ENCODE peak calls at places on chromosomes 7 and 10, in eight cellular contexts. D is K562, O is PC-3, T is DND-41, Q is mammary epithelial cell, U is fibroblast of lung, G is hepatocyte, F is OCI-LY7. W is an unnamed sample.

GRCh38 chr10:117137031-117137910 is 799 bp downstream of the VAX1 start:
- DNase-seq in D (no peak), Q (peak; percentile 45), G (peak; percentile 63), F (no peak), U (peak; percentile 57), T (no peak), O (peak; percentile 51), W (peak; percentile 22)

GRCh38 chr7:29917583-29917982 is 72.0 kb downstream of the SCRN1 start:
- DNase-seq in Q (no peak), U (no peak), D (no peak), G (no peak), F (no peak), T (no peak), O (no peak), W (no peak)

GRCh38 chr10:132056663-132057062 is 9.1 kb upstream of the JAKMIP3 start:
- DNase-seq in Q (no peak), U (no peak), O (no peak), D (no peak), T (no peak), F (no peak), G (no peak), W (no peak)

GRCh38 chr7:31633894-31634494 is 53.0 kb upstream of the PPP1R17 start:
- DNase-seq in F (peak; percentile 20), D (peak; percentile 56), U (peak; percentile 51), Q (peak; percentile 48), G (peak; percentile 84), T (peak; percentile 19), O (peak; percentile 80), W (peak; percentile 32)

GRCh38 chr7:121480058-121480457 is 84.0 kb upstream of the FAM3C start:
- DNase-seq in D (no peak), G (no peak), U (no peak), T (no peak), F (peak; percentile 4), O (peak; percentile 50), Q (peak; percentile 27), W (no peak)

GRCh38 chr7:95470452-95470851 is 15.3 kb upstream of the ASB4 start:
- DNase-seq in G (peak; percentile 40), T (peak; percentile 51), U (peak; percentile 75), O (peak; percentile 22), D (peak; percentile 28), Q (peak; percentile 58), F (peak; percentile 68), W (peak; percentile 60)

GRCh38 chr10:126458453-126458852 is 70.2 kb upstream of the ADAM12 start:
- DNase-seq in Q (no peak), O (peak; percentile 27), T (no peak), F (no peak), G (no peak), U (peak; percentile 55), D (no peak), W (peak; percentile 39)

GRCh38 chr10:103443475-103444185 is 8.5 kb downstream of the CALHM2 start:
- DNase-seq in G (no peak), U (no peak), T (no peak), D (no peak), O (no peak), F (no peak), Q (no peak), W (no peak)

GRCh38 chr7:29135851-29136250 is 10.5 kb downstream of the CPVL start:
- DNase-seq in T (no peak), U (no peak), D (no peak), Q (no peak), G (no peak), O (no peak), F (no peak), W (no peak)

GRCh38 chr10:489335-489734 is 200.1 kb downstream of the DIP2C start:
- DNase-seq in U (no peak), F (no peak), T (no peak), G (no peak), D (no peak), O (no peak), Q (no peak), W (no peak)

GRCh38 chr7:34058791-34059550 is 153.6 kb downstream of the BMPER start:
- DNase-seq in G (no peak), D (no peak), U (no peak), Q (peak; percentile 60), F (no peak), O (no peak), T (no peak), W (no peak)

GRCh38 chr7:156889089-156889488 is 3.9 kb downstream of the LMBR1 start:
- DNase-seq in D (no peak), T (no peak), U (no peak), Q (no peak), O (no peak), G (no peak), F (no peak), W (no peak)

GRCh38 chr10:124906551-124907001 is 35.3 kb upstream of the ZRANB1 start:
- DNase-seq in G (no peak), U (peak; percentile 93), Q (peak; percentile 79), D (no peak), O (peak; percentile 17), F (no peak), T (no peak), W (peak; percentile 92)

GRCh38 chr10:48428896-48429295 is 122.4 kb downstream of the MAPK8 start:
- DNase-seq in O (no peak), T (no peak), D (no peak), U (no peak), Q (no peak), G (no peak), F (no peak), W (no peak)

GRCh38 chr7:15687645-15688025 is 1.2 kb upstream of the MEOX2 start:
- DNase-seq in O (no peak), D (no peak), T (no peak), Q (no peak), F (no peak), G (no peak), U (no peak), W (no peak)

GRCh38 chr10:52334595-52334994 is 20.5 kb downstream of the DKK1 start:
- DNase-seq in G (no peak), O (peak; percentile 93), Q (peak; percentile 57), U (peak; percentile 64), F (no peak), T (no peak), D (no peak), W (peak; percentile 52)

GRCh38 chr10:35564276-35564982 is 40.7 kb upstream of the GJD4 start:
- DNase-seq in O (no peak), F (peak; percentile 62), G (no peak), T (peak; percentile 21), Q (no peak), D (no peak), U (peak; percentile 63), W (peak; percentile 49)

GRCh38 chr7:89264126-89264525 is 468.6 kb upstream of the TEX47 start:
- DNase-seq in D (no peak), F (no peak), G (no peak), O (no peak), T (no peak), Q (no peak), U (no peak), W (no peak)

GRCh38 chr10:58335306-58336005 is 650 bp downstream of the UBE2D1 start:
- DNase-seq in D (peak; percentile 33), G (peak; percentile 44), F (no peak), O (peak; percentile 94), T (peak; percentile 26), Q (peak; percentile 73), U (peak; percentile 42), W (peak; percentile 32)

GRCh38 chr10:122286872-122287271 is 15.8 kb downstream of the BTBD16 start:
- DNase-seq in G (peak; percentile 40), U (peak; percentile 86), Q (no peak), O (peak; percentile 42), D (no peak), T (no peak), F (no peak), W (peak; percentile 76)

GRCh38 chr10:104279550-104280259 is 10.7 kb downstream of the GSTO2 start:
- DNase-seq in U (no peak), D (no peak), T (no peak), G (no peak), O (no peak), F (no peak), Q (no peak), W (no peak)

GRCh38 chr10:62788861-62789467 is 15.6 kb upstream of the ADO start:
- DNase-seq in F (no peak), Q (no peak), T (no peak), D (no peak), U (peak; percentile 80), G (no peak), O (no peak), W (peak; percentile 75)

DNA sequence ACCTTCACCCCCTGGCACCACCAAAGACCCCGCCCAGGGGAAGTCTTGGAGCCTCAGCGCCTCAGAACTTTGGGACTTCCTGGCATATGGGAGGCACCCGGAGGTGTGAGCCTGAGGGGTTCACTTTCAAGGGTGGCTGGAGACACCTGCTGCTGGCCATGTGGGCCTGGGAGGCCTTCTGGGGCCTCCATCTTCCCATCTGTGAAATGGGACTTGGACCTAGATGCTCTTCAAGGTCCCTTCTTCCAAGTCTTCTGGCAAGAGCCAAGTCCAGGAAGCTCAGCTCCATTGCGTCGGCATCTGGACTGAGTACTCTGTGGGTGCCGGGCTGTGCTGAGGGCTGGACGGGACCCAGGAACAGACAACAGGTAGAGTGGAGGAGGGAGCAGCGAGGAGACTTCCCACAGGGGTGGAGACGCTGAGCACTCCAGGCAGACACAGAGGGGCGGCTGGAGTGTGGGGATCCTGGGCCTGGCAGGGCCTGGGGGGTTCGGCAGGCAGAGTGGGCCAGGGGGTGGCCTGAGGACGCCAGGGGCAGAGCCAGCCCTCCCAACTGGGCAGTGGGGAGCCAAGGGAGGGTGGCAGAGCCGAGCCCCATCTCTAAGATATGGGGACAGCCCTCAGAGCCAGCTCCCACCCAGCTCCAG is 9.3 kb upstream of the LFNG start:
- DNase-seq in D (no peak), G (no peak), F (no peak), U (no peak), O (no peak), T (no peak), Q (no peak), W (no peak)
- H3K4me2 ChIP-seq in D (no peak overlapping the region), G (no peak overlapping the region), F (peak overlapping the region; percentile 74), U (no peak overlapping the region), O (no peak overlapping the region), T (no peak overlapping the region), Q (peak overlapping the region; percentile 29), W (no peak overlapping the region)

GRCh38 chr7:5596896-5597246 is 173.2 kb upstream of the TNRC18 start:
- DNase-seq in D (no peak), F (no peak), G (no peak), U (no peak), T (no peak), Q (no peak), O (no peak), W (no peak)
- H4K20me1 ChIP-seq in D (peaks cover 30% of the 10 kb centered on the region), F (no peaks in the 10 kb centered on the region), G (peaks cover 26% of the 10 kb centered on the region), U (no peaks in the 10 kb centered on the region), T (peaks cover 2% of the 10 kb centered on the region), Q (peaks cover 8% of the 10 kb centered on the region), O (peaks cover 54% of the 10 kb centered on the region), W (peaks cover 75% of the 10 kb centered on the region)

DNA sequence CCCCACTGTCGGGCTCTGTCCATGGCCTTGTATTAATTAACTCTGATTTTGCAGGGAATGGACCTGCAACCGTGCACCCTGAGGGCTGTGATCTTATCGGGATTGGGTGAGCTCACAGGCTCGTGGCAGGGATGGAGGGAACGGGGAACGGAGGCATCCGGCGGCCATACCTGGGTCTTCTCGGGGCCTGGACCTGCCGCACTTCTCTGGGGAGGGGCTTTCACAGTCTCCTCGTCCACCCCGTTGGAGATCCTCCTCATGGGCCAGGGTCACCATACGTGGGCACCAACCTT is 57.5 kb upstream of the SHH start:
- DNase-seq in G (no peak), O (no peak), U (no peak), D (no peak), Q (no peak), F (no peak), T (no peak), W (no peak)
- H3K4me2 ChIP-seq in G (no peak overlapping the region), O (no peak overlapping the region), U (no peak overlapping the region), D (no peak overlapping the region), Q (no peak overlapping the region), F (no peak overlapping the region), T (no peak overlapping the region), W (no peak overlapping the region)

GRCh38 chr10:26455567-26456315 is 17.6 kb downstream of the APBB1IP start:
- DNase-seq in T (no peak), D (no peak), F (no peak), G (no peak), O (no peak), U (peak; percentile 16), Q (no peak), W (peak; percentile 13)
- H4K20me1 ChIP-seq in T (peaks cover 19% of the 10 kb centered on the region), D (no peaks in the 10 kb centered on the region), F (no peaks in the 10 kb centered on the region), G (no peaks in the 10 kb centered on the region), O (no peaks in the 10 kb centered on the region), U (no peaks in the 10 kb centered on the region), Q (no peaks in the 10 kb centered on the region), W (no peaks in the 10 kb centered on the region)